ENCODE peak calls at places on chromosomes 3 and 15, in eight cellular contexts. One of them, this sample, is unnamed.

GRCh38 chr3:52782412-52783210 is 5.2 kb downstream of the ITIH1 start:
- DNase-seq in heart right ventricle: no peak
- DNase-seq in body of pancreas: no peak
- DNase-seq in esophagus muscularis mucosa: no peak
- DNase-seq in tibial nerve: no peak
- DNase-seq in WERI-Rb-1: no peak
- DNase-seq in ascending aorta: no peak
- DNase-seq in aorta: no peak
- DNase-seq in this sample: no peak

GRCh38 chr15:96334705-96335428 is 4.4 kb downstream of the NR2F2 start:
- DNase-seq in body of pancreas: no peak
- DNase-seq in aorta: no peak
- DNase-seq in tibial nerve: no peak
- DNase-seq in esophagus muscularis mucosa: no peak
- DNase-seq in ascending aorta: no peak
- DNase-seq in WERI-Rb-1: no peak
- DNase-seq in heart right ventricle: no peak
- DNase-seq in this sample: no peak

GRCh38 chr3:185082829-185083228 is 70.0 kb downstream of the C3orf70 start:
- DNase-seq in heart right ventricle: no peak
- DNase-seq in WERI-Rb-1: no peak
- DNase-seq in ascending aorta: no peak
- DNase-seq in body of pancreas: no peak
- DNase-seq in aorta: no peak
- DNase-seq in tibial nerve: no peak
- DNase-seq in esophagus muscularis mucosa: no peak
- DNase-seq in this sample: no peak

GRCh38 chr3:178117641-178118040 is 418.6 kb upstream of the KCNMB2 start:
- DNase-seq in WERI-Rb-1: no peak
- DNase-seq in ascending aorta: no peak
- DNase-seq in body of pancreas: no peak
- DNase-seq in aorta: no peak
- DNase-seq in tibial nerve: no peak
- DNase-seq in esophagus muscularis mucosa: no peak
- DNase-seq in heart right ventricle: no peak
- DNase-seq in this sample: no peak

GRCh38 chr3:116770815-116771450 is 61.4 kb downstream of the TUSC7 start:
- DNase-seq in heart right ventricle: peak; percentile 13
- DNase-seq in aorta: peak; percentile 66
- DNase-seq in esophagus muscularis mucosa: no peak
- DNase-seq in tibial nerve: peak; percentile 21
- DNase-seq in body of pancreas: peak; percentile 65
- DNase-seq in WERI-Rb-1: peak; percentile 74
- DNase-seq in ascending aorta: peak; percentile 77
- DNase-seq in this sample: peak; percentile 18

GRCh38 chr3:16286161-16286560 is 21.1 kb downstream of the OXNAD1 start:
- DNase-seq in esophagus muscularis mucosa: no peak
- DNase-seq in body of pancreas: no peak
- DNase-seq in tibial nerve: no peak
- DNase-seq in aorta: no peak
- DNase-seq in heart right ventricle: no peak
- DNase-seq in ascending aorta: no peak
- DNase-seq in WERI-Rb-1: no peak
- DNase-seq in this sample: no peak

GRCh38 chr3:9916346-9916733 is 558 bp upstream of the IL17RC start:
- DNase-seq in tibial nerve: no peak
- DNase-seq in body of pancreas: peak; percentile 16
- DNase-seq in esophagus muscularis mucosa: no peak
- DNase-seq in aorta: no peak
- DNase-seq in heart right ventricle: no peak
- DNase-seq in ascending aorta: peak; percentile 79
- DNase-seq in WERI-Rb-1: peak; percentile 53
- DNase-seq in this sample: no peak

GRCh38 chr3:143885803-143886427 is 37.6 kb upstream of the SLC9A9 start:
- DNase-seq in tibial nerve: no peak
- DNase-seq in heart right ventricle: no peak
- DNase-seq in WERI-Rb-1: peak; percentile 19
- DNase-seq in aorta: no peak
- DNase-seq in esophagus muscularis mucosa: no peak
- DNase-seq in body of pancreas: peak; percentile 19
- DNase-seq in ascending aorta: no peak
- DNase-seq in this sample: no peak

GRCh38 chr15:74901612-74902063 is 5.0 kb downstream of the FAM219B start:
- DNase-seq in tibial nerve: peak; percentile 33
- DNase-seq in body of pancreas: peak; percentile 66
- DNase-seq in aorta: no peak
- DNase-seq in esophagus muscularis mucosa: no peak
- DNase-seq in ascending aorta: peak; percentile 78
- DNase-seq in WERI-Rb-1: peak; percentile 54
- DNase-seq in heart right ventricle: no peak
- DNase-seq in this sample: peak; percentile 63

GRCh38 chr3:127037423-127037841 is 54.5 kb downstream of the PLXNA1 start:
- DNase-seq in esophagus muscularis mucosa: no peak
- DNase-seq in heart right ventricle: peak; percentile 14
- DNase-seq in aorta: peak; percentile 43
- DNase-seq in ascending aorta: no peak
- DNase-seq in WERI-Rb-1: peak; percentile 63
- DNase-seq in tibial nerve: no peak
- DNase-seq in body of pancreas: peak; percentile 9
- DNase-seq in this sample: peak; percentile 45

GRCh38 chr3:159727506-159727905 is 261.1 kb upstream of the IL12A start:
- DNase-seq in heart right ventricle: no peak
- DNase-seq in tibial nerve: no peak
- DNase-seq in esophagus muscularis mucosa: no peak
- DNase-seq in ascending aorta: no peak
- DNase-seq in aorta: no peak
- DNase-seq in body of pancreas: no peak
- DNase-seq in WERI-Rb-1: no peak
- DNase-seq in this sample: no peak

GRCh38 chr15:73331501-73331900 is 37.3 kb downstream of the HCN4 start:
- DNase-seq in esophagus muscularis mucosa: no peak
- DNase-seq in aorta: no peak
- DNase-seq in WERI-Rb-1: no peak
- DNase-seq in body of pancreas: no peak
- DNase-seq in tibial nerve: no peak
- DNase-seq in ascending aorta: no peak
- DNase-seq in heart right ventricle: no peak
- DNase-seq in this sample: no peak

GRCh38 chr3:32194653-32195052 is 43.8 kb upstream of the CMTM8 start:
- DNase-seq in WERI-Rb-1: no peak
- DNase-seq in tibial nerve: no peak
- DNase-seq in ascending aorta: no peak
- DNase-seq in esophagus muscularis mucosa: no peak
- DNase-seq in body of pancreas: no peak
- DNase-seq in aorta: no peak
- DNase-seq in heart right ventricle: no peak
- DNase-seq in this sample: no peak

GRCh38 chr3:157354254-157354653 is 82.4 kb upstream of the PTX3 start:
- DNase-seq in aorta: no peak
- DNase-seq in tibial nerve: no peak
- DNase-seq in esophagus muscularis mucosa: no peak
- DNase-seq in heart right ventricle: no peak
- DNase-seq in WERI-Rb-1: no peak
- DNase-seq in ascending aorta: no peak
- DNase-seq in body of pancreas: no peak
- DNase-seq in this sample: no peak

GRCh38 chr3:197752107-197752506 is 2.4 kb downstream of the FYTTD1 start:
- DNase-seq in tibial nerve: no peak
- DNase-seq in aorta: no peak
- DNase-seq in ascending aorta: no peak
- DNase-seq in esophagus muscularis mucosa: no peak
- DNase-seq in heart right ventricle: no peak
- DNase-seq in WERI-Rb-1: no peak
- DNase-seq in body of pancreas: no peak
- DNase-seq in this sample: no peak

GRCh38 chr3:125141596-125142417 is 70.7 kb downstream of the SLC12A8 start:
- DNase-seq in tibial nerve: peak; percentile 50
- DNase-seq in WERI-Rb-1: no peak
- DNase-seq in body of pancreas: peak; percentile 54
- DNase-seq in heart right ventricle: peak; percentile 78
- DNase-seq in aorta: peak; percentile 87
- DNase-seq in esophagus muscularis mucosa: no peak
- DNase-seq in ascending aorta: no peak
- DNase-seq in this sample: peak; percentile 79

GRCh38 chr3:130963444-130963843 is 63.2 kb downstream of the ASTE1 start:
- DNase-seq in ascending aorta: no peak
- DNase-seq in tibial nerve: no peak
- DNase-seq in WERI-Rb-1: no peak
- DNase-seq in heart right ventricle: no peak
- DNase-seq in body of pancreas: no peak
- DNase-seq in esophagus muscularis mucosa: no peak
- DNase-seq in aorta: no peak
- DNase-seq in this sample: no peak
- H3K36me3 ChIP-seq in ascending aorta: peaks cover 23% of the 10 kb centered on the region
- H3K36me3 ChIP-seq in tibial nerve: no peaks in the 10 kb centered on the region
- H3K36me3 ChIP-seq in WERI-Rb-1: peaks cover 28% of the 10 kb centered on the region
- H3K36me3 ChIP-seq in heart right ventricle: peaks cover 85% of the 10 kb centered on the region
- H3K36me3 ChIP-seq in body of pancreas: peaks cover 14% of the 10 kb centered on the region
- H3K36me3 ChIP-seq in esophagus muscularis mucosa: peaks cover 18% of the 10 kb centered on the region
- H3K36me3 ChIP-seq in aorta: peaks cover 5% of the 10 kb centered on the region
- H3K36me3 ChIP-seq in this sample: peaks cover 4% of the 10 kb centered on the region

DNA sequence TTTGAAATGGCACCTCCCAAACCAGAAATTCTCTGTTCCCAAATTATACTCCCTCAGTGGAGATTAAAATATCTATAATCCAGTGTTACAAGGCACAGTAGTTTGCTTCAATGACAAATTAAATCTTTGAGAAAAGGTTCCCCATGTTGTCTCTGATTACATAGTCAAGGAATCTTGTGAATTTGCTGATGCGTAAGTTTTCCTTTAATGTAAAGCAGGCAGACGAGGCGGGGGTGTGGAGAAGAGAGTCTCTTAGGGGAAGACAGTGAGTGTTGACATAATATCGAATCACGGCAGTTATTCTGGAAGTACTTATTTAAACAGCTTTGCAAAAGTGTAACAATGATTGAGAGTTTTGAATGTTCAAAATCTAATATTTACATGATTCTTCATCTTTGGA is 236.4 kb upstream of the RARB start:
- DNase-seq in heart right ventricle: no peak
- DNase-seq in body of pancreas: no peak
- DNase-seq in aorta: no peak
- DNase-seq in WERI-Rb-1: no peak
- DNase-seq in tibial nerve: no peak
- DNase-seq in esophagus muscularis mucosa: no peak
- DNase-seq in ascending aorta: no peak
- DNase-seq in this sample: no peak
- H3K36me3 ChIP-seq in heart right ventricle: no peaks in the 10 kb centered on the region
- H3K36me3 ChIP-seq in body of pancreas: no peaks in the 10 kb centered on the region
- H3K36me3 ChIP-seq in aorta: no peaks in the 10 kb centered on the region
- H3K36me3 ChIP-seq in WERI-Rb-1: no peaks in the 10 kb centered on the region
- H3K36me3 ChIP-seq in tibial nerve: no peaks in the 10 kb centered on the region
- H3K36me3 ChIP-seq in esophagus muscularis mucosa: no peaks in the 10 kb centered on the region
- H3K36me3 ChIP-seq in ascending aorta: no peaks in the 10 kb centered on the region
- H3K36me3 ChIP-seq in this sample: no peaks in the 10 kb centered on the region

DNA sequence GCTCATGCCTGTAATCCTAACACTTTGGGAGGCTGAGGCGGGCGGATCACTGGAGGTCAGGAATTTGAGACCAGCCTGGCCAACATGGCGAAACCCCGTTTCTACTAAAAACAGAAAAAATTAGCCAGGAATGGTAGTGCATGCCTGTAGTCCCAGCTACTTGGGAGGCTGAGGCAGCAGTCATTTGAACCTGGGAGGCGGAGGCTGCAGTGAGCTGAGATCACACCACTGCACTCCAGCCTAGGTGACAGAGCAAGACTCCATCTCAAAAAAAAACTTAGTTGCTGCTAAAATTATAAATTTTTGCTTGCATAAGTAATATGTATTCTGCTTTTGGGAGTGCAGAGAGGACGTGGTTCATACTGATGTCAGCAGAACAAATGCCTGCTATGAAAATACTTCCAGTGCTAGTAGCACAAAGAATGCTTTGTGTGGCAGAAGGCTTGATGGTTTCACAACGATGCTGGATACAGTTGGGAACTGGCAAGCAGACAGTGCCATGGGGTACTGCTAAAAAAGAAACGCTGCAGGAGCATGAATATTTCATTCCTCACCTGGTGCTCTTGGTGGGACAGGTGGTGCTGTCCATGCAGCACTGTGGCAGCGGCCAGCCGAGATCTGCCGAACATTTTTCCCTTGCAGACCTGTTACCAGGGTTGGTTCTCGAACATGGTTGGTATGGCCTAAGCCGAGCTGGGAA is 31.1 kb downstream of the FBXL22 start:
- DNase-seq in heart right ventricle: no peak
- DNase-seq in aorta: no peak
- DNase-seq in body of pancreas: no peak
- DNase-seq in esophagus muscularis mucosa: no peak
- DNase-seq in tibial nerve: no peak
- DNase-seq in WERI-Rb-1: no peak
- DNase-seq in ascending aorta: no peak
- DNase-seq in this sample: no peak
- H3K36me3 ChIP-seq in heart right ventricle: peaks cover 100% of the 10 kb centered on the region
- H3K36me3 ChIP-seq in aorta: peaks cover 11% of the 10 kb centered on the region
- H3K36me3 ChIP-seq in body of pancreas: peaks cover 32% of the 10 kb centered on the region
- H3K36me3 ChIP-seq in esophagus muscularis mucosa: peaks cover 67% of the 10 kb centered on the region
- H3K36me3 ChIP-seq in tibial nerve: peaks cover 10% of the 10 kb centered on the region
- H3K36me3 ChIP-seq in WERI-Rb-1: peaks cover 70% of the 10 kb centered on the region
- H3K36me3 ChIP-seq in ascending aorta: peaks cover 54% of the 10 kb centered on the region
- H3K36me3 ChIP-seq in this sample: peaks cover 17% of the 10 kb centered on the region

GRCh38 chr3:12577379-12577778 is 20.5 kb downstream of the MKRN2 start:
- DNase-seq in body of pancreas: no peak
- DNase-seq in WERI-Rb-1: no peak
- DNase-seq in tibial nerve: no peak
- DNase-seq in esophagus muscularis mucosa: no peak
- DNase-seq in heart right ventricle: no peak
- DNase-seq in aorta: no peak
- DNase-seq in ascending aorta: no peak
- DNase-seq in this sample: no peak

GRCh38 chr3:12574131-12574530 is 17.2 kb downstream of the MKRN2 start:
- DNase-seq in heart right ventricle: no peak
- DNase-seq in WERI-Rb-1: no peak
- DNase-seq in esophagus muscularis mucosa: no peak
- DNase-seq in ascending aorta: no peak
- DNase-seq in body of pancreas: no peak
- DNase-seq in tibial nerve: no peak
- DNase-seq in aorta: no peak
- DNase-seq in this sample: no peak

GRCh38 chr3:12578742-12579141 is 21.9 kb downstream of the MKRN2 start:
- DNase-seq in body of pancreas: no peak
- DNase-seq in tibial nerve: no peak
- DNase-seq in esophagus muscularis mucosa: no peak
- DNase-seq in aorta: no peak
- DNase-seq in WERI-Rb-1: no peak
- DNase-seq in heart right ventricle: no peak
- DNase-seq in ascending aorta: no peak
- DNase-seq in this sample: no peak

GRCh38 chr3:12571986-12572385 is 15.1 kb downstream of the MKRN2 start:
- DNase-seq in aorta: no peak
- DNase-seq in ascending aorta: no peak
- DNase-seq in tibial nerve: no peak
- DNase-seq in WERI-Rb-1: no peak
- DNase-seq in esophagus muscularis mucosa: no peak
- DNase-seq in body of pancreas: no peak
- DNase-seq in heart right ventricle: no peak
- DNase-seq in this sample: no peak

DNA sequence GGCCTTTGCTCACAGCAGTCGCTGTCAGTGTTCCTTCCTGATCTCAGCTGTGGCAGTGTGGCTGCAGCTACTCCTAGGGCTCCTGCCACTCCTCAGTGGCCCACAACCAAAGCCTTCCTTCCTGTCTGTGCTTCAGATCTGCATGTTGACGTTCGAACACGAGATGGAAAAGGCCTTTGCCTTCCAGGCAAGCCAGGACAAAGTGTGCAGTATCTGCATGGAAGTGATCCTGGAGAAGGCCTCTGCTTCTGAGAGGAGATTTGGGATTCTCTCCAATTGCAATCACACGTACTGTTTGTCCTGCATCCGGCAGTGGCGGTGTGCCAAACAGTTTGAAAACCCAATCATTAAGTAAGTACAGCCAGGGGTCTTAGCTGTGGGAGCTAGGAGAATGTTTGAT is 17.8 kb downstream of the MKRN2 start:
- DNase-seq in body of pancreas: no peak
- DNase-seq in WERI-Rb-1: no peak
- DNase-seq in tibial nerve: no peak
- DNase-seq in aorta: no peak
- DNase-seq in heart right ventricle: peak; percentile 30
- DNase-seq in ascending aorta: no peak
- DNase-seq in esophagus muscularis mucosa: no peak
- DNase-seq in this sample: no peak
- H3K36me3 ChIP-seq in body of pancreas: peaks cover 40% of the 10 kb centered on the region
- H3K36me3 ChIP-seq in WERI-Rb-1: peaks cover 85% of the 10 kb centered on the region
- H3K36me3 ChIP-seq in tibial nerve: peaks cover 44% of the 10 kb centered on the region
- H3K36me3 ChIP-seq in aorta: peaks cover 16% of the 10 kb centered on the region
- H3K36me3 ChIP-seq in heart right ventricle: peaks cover 98% of the 10 kb centered on the region
- H3K36me3 ChIP-seq in ascending aorta: peaks cover 85% of the 10 kb centered on the region
- H3K36me3 ChIP-seq in esophagus muscularis mucosa: peaks cover 69% of the 10 kb centered on the region
- H3K36me3 ChIP-seq in this sample: peaks cover 13% of the 10 kb centered on the region

This sample was measured in psoas muscle.